ENCODE peak calls at places on chromosome X, in four cellular contexts. P is SK-N-SH, T is GM12878, S is K562. Q is an unnamed sample.

GRCh38 chrX:22652596-22652995 is 347.2 kb upstream of the DDX53 start:
- DNase-seq in P (peak), T (no peak), S (no peak), Q (peak)

GRCh38 chrX:50430917-50431316 is 39.7 kb downstream of the DGKK start:
- DNase-seq in P (no peak), T (no peak), S (no peak), Q (no peak)

GRCh38 chrX:18146954-18147353 is 73.7 kb downstream of the BEND2 start:
- DNase-seq in P (no peak), T (no peak), S (peak), Q (peak)

GRCh38 chrX:74179499-74179898 is 124.5 kb upstream of the ZCCHC13 start:
- DNase-seq in P (no peak), T (no peak), S (no peak), Q (no peak)

GRCh38 chrX:115946059-115946458 is 224.5 kb upstream of the AGTR2 start:
- DNase-seq in P (no peak), T (no peak), S (no peak), Q (no peak)

GRCh38 chrX:84320606-84321005 is 132.6 kb upstream of the RPS6KA6 start:
- DNase-seq in P (no peak), T (no peak), S (no peak), Q (no peak)

GRCh38 chrX:2692221-2693122 is 1.4 kb downstream of the CD99 start:
- DNase-seq in P (peak), T (no peak), S (peak), Q (no peak)

GRCh38 chrX:129427267-129427666 is 96.0 kb downstream of the SMARCA1 start:
- DNase-seq in P (no peak), T (no peak), S (no peak), Q (no peak)

GRCh38 chrX:56762220-56762619 is 33.2 kb downstream of the NBDY start:
- DNase-seq in P (no peak), T (no peak), S (no peak), Q (no peak)

GRCh38 chrX:44747317-44747716 is 96.5 kb upstream of the DUSP21 start:
- DNase-seq in P (no peak), T (no peak), S (no peak), Q (no peak)
- TF ChIP-seq USF1 in P (no peak), T (no peak), S (no peak), Q (no peak)

GRCh38 chrX:9724711-9725110 is 40.9 kb downstream of the GPR143 start:
- DNase-seq in P (no peak), T (no peak), S (no peak), Q (no peak)
- TF ChIP-seq USF1 in P (no peak), T (no peak), S (no peak), Q (no peak)

DNA sequence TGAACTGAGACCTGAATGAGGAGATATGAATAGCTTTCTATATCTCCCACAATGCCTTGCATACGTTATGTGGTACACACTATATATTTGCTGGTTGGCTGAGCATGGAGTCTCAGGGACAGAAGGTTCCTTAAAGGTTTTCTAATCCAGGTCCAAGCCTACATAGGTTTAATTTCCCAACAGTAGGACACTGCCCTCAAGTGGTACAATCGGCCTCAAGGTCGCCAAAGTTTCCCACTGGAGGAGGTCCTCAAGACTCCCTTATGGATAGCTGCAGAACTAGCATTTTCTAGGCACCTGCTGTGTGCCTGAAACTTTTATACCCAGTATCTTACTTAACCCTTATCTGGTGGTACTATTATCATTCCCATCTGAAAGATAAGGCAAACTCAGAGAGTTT is 21.0 kb upstream of the EFNB1 start:
- DNase-seq in P (no peak), T (no peak), S (peak), Q (peak)
- TF ChIP-seq USF1 in P (no peak), T (no peak), S (no peak), Q (no peak)

GRCh38 chrX:113492895-113493294 is 652.3 kb upstream of the AMOT start:
- DNase-seq in P (no peak), T (no peak), S (no peak), Q (no peak)
- TF ChIP-seq USF1 in P (no peak), T (no peak), S (no peak), Q (no peak)

DNA sequence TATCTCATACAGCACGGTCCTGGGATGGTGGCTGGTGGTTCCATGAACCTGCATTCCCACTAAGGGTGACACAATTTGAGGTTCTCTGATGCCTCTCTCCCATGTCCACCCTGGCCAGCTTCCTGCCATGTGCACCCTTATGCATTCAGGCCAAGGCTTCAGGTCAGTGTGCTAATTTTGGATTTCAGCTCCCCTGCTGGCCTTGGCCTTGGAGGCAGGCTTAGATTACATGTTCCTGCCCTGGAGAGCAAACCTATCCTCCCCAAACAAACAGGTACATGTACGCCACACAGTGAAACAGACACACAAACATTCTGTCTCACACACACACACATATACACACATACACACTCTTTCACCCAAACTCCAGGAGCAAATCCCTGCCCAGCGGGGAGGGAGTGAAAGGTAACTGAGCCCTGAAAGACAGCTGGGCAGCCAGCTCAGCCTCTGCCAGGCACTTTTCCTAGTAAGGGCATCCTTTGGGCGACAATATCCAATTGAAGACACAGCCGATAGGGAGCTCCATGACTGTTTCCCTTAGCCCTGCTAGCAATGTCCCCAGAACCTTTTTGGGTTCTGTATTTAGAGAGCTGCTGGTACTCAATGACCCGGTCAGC is 62.7 kb upstream of the ARHGAP36 start:
- DNase-seq in P (no peak), T (no peak), S (no peak), Q (no peak)
- TF ChIP-seq USF1 in P (no peak), T (no peak), S (no peak), Q (no peak)

GRCh38 chrX:39729834-39730670 is 367.7 kb downstream of the BCOR start:
- DNase-seq in P (peak), T (no peak), S (peak), Q (peak)
- TF ChIP-seq USF1 in P (no peak), T (no peak), S (no peak), Q (no peak)

GRCh38 chrX:25020391-25021131 is 4.8 kb upstream of the ARX start:
- DNase-seq in P (peak), T (no peak), S (peak), Q (peak)

GRCh38 chrX:25019707-25020390 is 4.1 kb upstream of the ARX start:
- DNase-seq in P (no peak), T (no peak), S (no peak), Q (no peak)

GRCh38 chrX:25022499-25023325 is 6.9 kb upstream of the ARX start:
- DNase-seq in P (no peak), T (no peak), S (no peak), Q (no peak)

GRCh38 chrX:25018682-25019081 is 2.9 kb upstream of the ARX start:
- DNase-seq in P (no peak), T (no peak), S (no peak), Q (no peak)

DNA sequence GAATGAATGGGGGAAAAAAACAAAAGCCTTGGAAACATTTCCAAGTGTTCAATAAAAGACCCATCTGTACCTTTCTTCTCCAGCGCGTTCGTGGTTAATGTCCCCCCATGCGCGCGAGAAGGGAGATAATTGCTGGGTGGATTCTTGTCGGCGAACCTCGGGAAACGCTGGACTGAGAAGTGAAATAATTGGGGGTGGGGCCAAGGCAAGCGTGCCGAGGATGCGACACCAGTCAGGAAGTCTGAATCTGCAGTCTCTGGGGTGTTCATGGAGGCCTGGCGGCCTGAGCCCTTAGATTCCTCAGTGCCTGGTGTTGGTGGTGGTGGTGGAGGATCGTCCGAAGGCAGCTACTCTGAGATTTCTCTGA is 5.3 kb upstream of the ARX start:
- DNase-seq in P (peak), T (no peak), S (no peak), Q (no peak)
- TF ChIP-seq USF1 in P (no peak), T (no peak), S (no peak), Q (no peak)

Q was measured in WTC11.